ENCODE peak calls at places on chromosomes 2 and 18, in five cellular contexts. One of them, this sample, is unnamed.
A peak's percentile ranks its signal among the peaks of the same experiment; 100 is the strongest.

GRCh38 chr2:198165289-198165688 is 360.9 kb downstream of the PLCL1 start:
- DNase-seq in heart left ventricle: no peak
- DNase-seq in psoas muscle: no peak
- DNase-seq in CD8-positive, alpha-beta memory T cell: no peak
- DNase-seq in AG04450: no peak
- DNase-seq in this sample: no peak

GRCh38 chr2:74658516-74658915 is 4.5 kb downstream of the SEMA4F start:
- DNase-seq in heart left ventricle: no peak
- DNase-seq in CD8-positive, alpha-beta memory T cell: no peak
- DNase-seq in AG04450: no peak
- DNase-seq in psoas muscle: no peak
- DNase-seq in this sample: no peak

GRCh38 chr2:170235860-170236638 is 58.1 kb downstream of the MYO3B start:
- DNase-seq in psoas muscle: no peak
- DNase-seq in heart left ventricle: no peak
- DNase-seq in CD8-positive, alpha-beta memory T cell: no peak
- DNase-seq in AG04450: no peak
- DNase-seq in this sample: no peak

GRCh38 chr2:222547108-222547507 is 108.8 kb downstream of the FARSB start:
- DNase-seq in heart left ventricle: no peak
- DNase-seq in AG04450: no peak
- DNase-seq in CD8-positive, alpha-beta memory T cell: no peak
- DNase-seq in psoas muscle: no peak
- DNase-seq in this sample: no peak

GRCh38 chr2:157825885-157826284 is 50.2 kb downstream of the ACVR1 start:
- DNase-seq in CD8-positive, alpha-beta memory T cell: no peak
- DNase-seq in AG04450: no peak
- DNase-seq in heart left ventricle: no peak
- DNase-seq in psoas muscle: peak; percentile 53
- DNase-seq in this sample: peak; percentile 42

GRCh38 chr2:222926915-222927314 is 66.1 kb downstream of the ACSL3 start:
- DNase-seq in CD8-positive, alpha-beta memory T cell: no peak
- DNase-seq in psoas muscle: no peak
- DNase-seq in AG04450: no peak
- DNase-seq in heart left ventricle: no peak
- DNase-seq in this sample: no peak

GRCh38 chr2:176079851-176080539 is 3.8 kb downstream of the EVX2 start:
- DNase-seq in AG04450: no peak
- DNase-seq in heart left ventricle: peak; percentile 68
- DNase-seq in CD8-positive, alpha-beta memory T cell: no peak
- DNase-seq in psoas muscle: peak; percentile 80
- DNase-seq in this sample: no peak

GRCh38 chr18:9156604-9157249 is 20.1 kb downstream of the ANKRD12 start:
- DNase-seq in CD8-positive, alpha-beta memory T cell: no peak
- DNase-seq in heart left ventricle: no peak
- DNase-seq in AG04450: no peak
- DNase-seq in psoas muscle: no peak
- DNase-seq in this sample: no peak

GRCh38 chr2:173148520-173148919 is 72.9 kb downstream of the MAP3K20 start:
- DNase-seq in heart left ventricle: no peak
- DNase-seq in CD8-positive, alpha-beta memory T cell: no peak
- DNase-seq in AG04450: no peak
- DNase-seq in psoas muscle: no peak
- DNase-seq in this sample: no peak

GRCh38 chr2:128594953-128595677 is 276.4 kb upstream of the HS6ST1 start:
- DNase-seq in psoas muscle: no peak
- DNase-seq in CD8-positive, alpha-beta memory T cell: no peak
- DNase-seq in heart left ventricle: no peak
- DNase-seq in AG04450: no peak
- DNase-seq in this sample: no peak

GRCh38 chr2:102520801-102521200 is 47.8 kb downstream of the SLC9A4 start:
- DNase-seq in CD8-positive, alpha-beta memory T cell: no peak
- DNase-seq in AG04450: no peak
- DNase-seq in psoas muscle: no peak
- DNase-seq in heart left ventricle: no peak
- DNase-seq in this sample: no peak

GRCh38 chr18:79229451-79229850 is 160.3 kb downstream of the ATP9B start:
- DNase-seq in psoas muscle: no peak
- DNase-seq in heart left ventricle: no peak
- DNase-seq in AG04450: no peak
- DNase-seq in CD8-positive, alpha-beta memory T cell: no peak
- DNase-seq in this sample: no peak

GRCh38 chr18:56139372-56139771 is 499.0 kb downstream of the TXNL1 start:
- DNase-seq in heart left ventricle: no peak
- DNase-seq in CD8-positive, alpha-beta memory T cell: no peak
- DNase-seq in AG04450: no peak
- DNase-seq in psoas muscle: peak; percentile 64
- DNase-seq in this sample: no peak

GRCh38 chr2:239383796-239384156 is 17.0 kb downstream of the HDAC4 start:
- DNase-seq in heart left ventricle: no peak
- DNase-seq in AG04450: no peak
- DNase-seq in CD8-positive, alpha-beta memory T cell: no peak
- DNase-seq in psoas muscle: peak; percentile 25
- DNase-seq in this sample: peak; percentile 10

GRCh38 chr2:20172273-20173052 is 52.5 kb downstream of the SDC1 start:
- DNase-seq in AG04450: no peak
- DNase-seq in CD8-positive, alpha-beta memory T cell: no peak
- DNase-seq in heart left ventricle: no peak
- DNase-seq in psoas muscle: no peak
- DNase-seq in this sample: peak; percentile 76

GRCh38 chr2:175111200-175111657 is 56.8 kb downstream of the ATF2 start:
- DNase-seq in CD8-positive, alpha-beta memory T cell: peak; percentile 37
- DNase-seq in heart left ventricle: no peak
- DNase-seq in psoas muscle: no peak
- DNase-seq in AG04450: no peak
- DNase-seq in this sample: no peak

GRCh38 chr18:34866739-34867138 is 156.6 kb downstream of the DTNA start:
- DNase-seq in psoas muscle: no peak
- DNase-seq in CD8-positive, alpha-beta memory T cell: no peak
- DNase-seq in heart left ventricle: no peak
- DNase-seq in AG04450: no peak
- DNase-seq in this sample: no peak

GRCh38 chr2:28545590-28546195 is 49.8 kb downstream of the PLB1 start:
- DNase-seq in psoas muscle: no peak
- DNase-seq in AG04450: no peak
- DNase-seq in heart left ventricle: no peak
- DNase-seq in CD8-positive, alpha-beta memory T cell: no peak
- DNase-seq in this sample: no peak

GRCh38 chr2:222708274-222708710 is 36.8 kb downstream of the MOGAT1 start:
- DNase-seq in psoas muscle: peak; percentile 87
- DNase-seq in AG04450: no peak
- DNase-seq in CD8-positive, alpha-beta memory T cell: peak; percentile 55
- DNase-seq in heart left ventricle: peak; percentile 89
- DNase-seq in this sample: peak; percentile 94

GRCh38 chr2:7133521-7133920 is 216.3 kb downstream of the RNF144A start:
- DNase-seq in CD8-positive, alpha-beta memory T cell: no peak
- DNase-seq in AG04450: no peak
- DNase-seq in heart left ventricle: no peak
- DNase-seq in psoas muscle: no peak
- DNase-seq in this sample: no peak

GRCh38 chr18:22019193-22019592 is 150.2 kb upstream of the GATA6 start:
- DNase-seq in AG04450: no peak
- DNase-seq in CD8-positive, alpha-beta memory T cell: no peak
- DNase-seq in psoas muscle: no peak
- DNase-seq in heart left ventricle: no peak
- DNase-seq in this sample: no peak

GRCh38 chr2:223997938-223998337 is 40.7 kb downstream of the MRPL44 start:
- DNase-seq in heart left ventricle: no peak
- DNase-seq in psoas muscle: no peak
- DNase-seq in AG04450: no peak
- DNase-seq in CD8-positive, alpha-beta memory T cell: no peak
- DNase-seq in this sample: no peak

GRCh38 chr18:3885209-3885792 is 435.3 kb downstream of the TGIF1 start:
- DNase-seq in psoas muscle: no peak
- DNase-seq in CD8-positive, alpha-beta memory T cell: no peak
- DNase-seq in heart left ventricle: no peak
- DNase-seq in AG04450: no peak
- DNase-seq in this sample: no peak

GRCh38 chr2:171712051-171712450 is 24.8 kb downstream of the DYNC1I2 start:
- DNase-seq in psoas muscle: no peak
- DNase-seq in CD8-positive, alpha-beta memory T cell: no peak
- DNase-seq in heart left ventricle: no peak
- DNase-seq in AG04450: no peak
- DNase-seq in this sample: no peak

GRCh38 chr2:50135841-50136240 is 896.1 kb downstream of the NRXN1 start:
- DNase-seq in psoas muscle: no peak
- DNase-seq in AG04450: no peak
- DNase-seq in heart left ventricle: no peak
- DNase-seq in CD8-positive, alpha-beta memory T cell: no peak
- DNase-seq in this sample: no peak

GRCh38 chr2:12714391-12715221 is 2.1 kb upstream of the TRIB2 start:
- DNase-seq in heart left ventricle: no peak
- DNase-seq in psoas muscle: no peak
- DNase-seq in AG04450: no peak
- DNase-seq in CD8-positive, alpha-beta memory T cell: no peak
- DNase-seq in this sample: no peak
- H3K4me3 ChIP-seq in heart left ventricle: no peak overlapping the region
- H3K4me3 ChIP-seq in psoas muscle: no peak overlapping the region
- H3K4me3 ChIP-seq in AG04450: no peak overlapping the region
- H3K4me3 ChIP-seq in CD8-positive, alpha-beta memory T cell: no peak overlapping the region
- H3K4me3 ChIP-seq in this sample: no peak overlapping the region

DNA sequence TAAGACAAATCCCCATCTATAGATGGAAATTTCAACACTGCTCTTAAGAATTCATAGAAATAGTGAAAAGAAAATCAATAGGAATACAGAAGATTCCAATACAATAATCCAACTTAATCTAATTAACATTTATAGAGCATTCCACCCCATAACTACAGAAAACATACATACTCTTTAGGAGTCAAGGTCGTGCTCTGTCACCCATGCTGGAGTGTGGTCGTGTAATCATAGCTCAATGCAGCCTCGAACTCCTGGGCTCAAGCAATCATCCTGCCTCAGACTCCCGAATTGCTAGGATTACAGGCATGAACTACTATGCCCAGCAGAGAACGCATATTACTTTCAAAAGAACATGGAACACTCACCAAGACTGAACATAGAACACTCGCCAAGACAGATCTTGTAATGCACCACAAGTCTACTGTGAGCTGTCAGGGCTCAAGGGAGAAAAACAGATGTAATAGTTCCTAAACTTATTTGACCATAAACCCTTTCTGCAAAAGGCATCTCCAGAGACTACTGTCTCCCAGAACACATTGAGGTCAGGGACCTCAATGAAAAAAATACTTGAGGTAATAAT is 14.1 kb downstream of the MEMO1 start:
- DNase-seq in heart left ventricle: no peak
- DNase-seq in psoas muscle: no peak
- DNase-seq in AG04450: no peak
- DNase-seq in CD8-positive, alpha-beta memory T cell: no peak
- DNase-seq in this sample: no peak
- H3K27ac ChIP-seq in heart left ventricle: no peak overlapping the region
- H3K27ac ChIP-seq in psoas muscle: peak overlapping the region; percentile 6
- H3K27ac ChIP-seq in AG04450: no peak overlapping the region
- H3K27ac ChIP-seq in CD8-positive, alpha-beta memory T cell: no peak overlapping the region
- H3K27ac ChIP-seq in this sample: no peak overlapping the region

GRCh38 chr2:213834746-213835145 is 550.5 kb downstream of the SPAG16 start:
- DNase-seq in AG04450: no peak
- DNase-seq in CD8-positive, alpha-beta memory T cell: no peak
- DNase-seq in psoas muscle: no peak
- DNase-seq in heart left ventricle: no peak
- DNase-seq in this sample: no peak
- H3K4me3 ChIP-seq in AG04450: no peak overlapping the region
- H3K4me3 ChIP-seq in CD8-positive, alpha-beta memory T cell: no peak overlapping the region
- H3K4me3 ChIP-seq in psoas muscle: no peak overlapping the region
- H3K4me3 ChIP-seq in heart left ventricle: no peak overlapping the region
- H3K4me3 ChIP-seq in this sample: no peak overlapping the region

GRCh38 chr2:18889565-18890332 is 300.4 kb upstream of the NT5C1B start:
- DNase-seq in psoas muscle: no peak
- DNase-seq in heart left ventricle: no peak
- DNase-seq in AG04450: no peak
- DNase-seq in CD8-positive, alpha-beta memory T cell: no peak
- DNase-seq in this sample: no peak

GRCh38 chr2:18885457-18885856 is 296.1 kb upstream of the NT5C1B start:
- DNase-seq in AG04450: no peak
- DNase-seq in CD8-positive, alpha-beta memory T cell: no peak
- DNase-seq in psoas muscle: no peak
- DNase-seq in heart left ventricle: no peak
- DNase-seq in this sample: no peak

GRCh38 chr2:18883626-18884456 is 294.5 kb upstream of the NT5C1B start:
- DNase-seq in psoas muscle: no peak
- DNase-seq in AG04450: no peak
- DNase-seq in CD8-positive, alpha-beta memory T cell: no peak
- DNase-seq in heart left ventricle: no peak
- DNase-seq in this sample: no peak
- H3K27ac ChIP-seq in psoas muscle: no peak overlapping the region
- H3K27ac ChIP-seq in AG04450: no peak overlapping the region
- H3K27ac ChIP-seq in CD8-positive, alpha-beta memory T cell: no peak overlapping the region
- H3K27ac ChIP-seq in heart left ventricle: no peak overlapping the region
- H3K27ac ChIP-seq in this sample: no peak overlapping the region

GRCh38 chr2:144548088-144548487 is 28.2 kb upstream of the ZEB2 start:
- DNase-seq in psoas muscle: no peak
- DNase-seq in CD8-positive, alpha-beta memory T cell: no peak
- DNase-seq in AG04450: no peak
- DNase-seq in heart left ventricle: no peak
- DNase-seq in this sample: no peak

GRCh38 chr2:144550084-144550483 is 30.2 kb upstream of the ZEB2 start:
- DNase-seq in AG04450: no peak
- DNase-seq in psoas muscle: no peak
- DNase-seq in heart left ventricle: no peak
- DNase-seq in CD8-positive, alpha-beta memory T cell: no peak
- DNase-seq in this sample: no peak

GRCh38 chr2:144546933-144547332 is 27.0 kb upstream of the ZEB2 start:
- DNase-seq in psoas muscle: no peak
- DNase-seq in CD8-positive, alpha-beta memory T cell: no peak
- DNase-seq in AG04450: no peak
- DNase-seq in heart left ventricle: no peak
- DNase-seq in this sample: no peak

GRCh38 chr2:144547512-144547911 is 27.6 kb upstream of the ZEB2 start:
- DNase-seq in heart left ventricle: no peak
- DNase-seq in AG04450: no peak
- DNase-seq in psoas muscle: no peak
- DNase-seq in CD8-positive, alpha-beta memory T cell: no peak
- DNase-seq in this sample: no peak

GRCh38 chr2:144548532-144549191 is 28.7 kb upstream of the ZEB2 start:
- DNase-seq in heart left ventricle: no peak
- DNase-seq in psoas muscle: no peak
- DNase-seq in AG04450: no peak
- DNase-seq in CD8-positive, alpha-beta memory T cell: peak; percentile 15
- DNase-seq in this sample: no peak
- H3K4me3 ChIP-seq in heart left ventricle: no peak overlapping the region
- H3K4me3 ChIP-seq in psoas muscle: no peak overlapping the region
- H3K4me3 ChIP-seq in AG04450: no peak overlapping the region
- H3K4me3 ChIP-seq in CD8-positive, alpha-beta memory T cell: no peak overlapping the region
- H3K4me3 ChIP-seq in this sample: no peak overlapping the region

GRCh38 chr18:35982404-35983114 is 10.1 kb downstream of the RMP24 start:
- DNase-seq in heart left ventricle: no peak
- DNase-seq in AG04450: peak; percentile 65
- DNase-seq in psoas muscle: no peak
- DNase-seq in CD8-positive, alpha-beta memory T cell: no peak
- DNase-seq in this sample: no peak
- H3K27ac ChIP-seq in heart left ventricle: no peak overlapping the region
- H3K27ac ChIP-seq in AG04450: peak overlapping the region; percentile 77
- H3K27ac ChIP-seq in psoas muscle: no peak overlapping the region
- H3K27ac ChIP-seq in CD8-positive, alpha-beta memory T cell: no peak overlapping the region
- H3K27ac ChIP-seq in this sample: no peak overlapping the region

DNA sequence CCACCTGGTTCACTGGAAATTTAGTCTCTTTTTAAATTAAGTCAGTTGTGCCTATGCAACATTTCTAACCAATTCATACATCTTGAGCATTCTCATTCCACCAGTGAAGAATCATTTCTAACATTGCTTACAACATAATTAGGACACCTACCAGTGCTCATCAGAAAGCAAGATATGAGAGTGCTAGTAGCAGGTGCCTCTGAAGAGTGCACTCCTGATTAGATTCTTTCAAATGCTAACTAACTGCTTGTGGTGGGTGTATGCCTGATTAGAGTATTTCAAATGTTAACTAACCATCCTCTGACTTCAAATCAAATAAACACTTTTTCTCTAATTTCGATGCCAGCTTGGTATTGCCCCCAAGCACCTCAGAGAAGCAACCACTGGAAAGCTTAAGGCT is 124.3 kb upstream of the DNAJC10 start:
- DNase-seq in psoas muscle: no peak
- DNase-seq in CD8-positive, alpha-beta memory T cell: no peak
- DNase-seq in AG04450: no peak
- DNase-seq in heart left ventricle: no peak
- DNase-seq in this sample: no peak
- H3K4me3 ChIP-seq in psoas muscle: no peak overlapping the region
- H3K4me3 ChIP-seq in CD8-positive, alpha-beta memory T cell: no peak overlapping the region
- H3K4me3 ChIP-seq in AG04450: no peak overlapping the region
- H3K4me3 ChIP-seq in heart left ventricle: no peak overlapping the region
- H3K4me3 ChIP-seq in this sample: no peak overlapping the region

This sample was measured in left lung.